ENCODE peak calls at places on chromosomes 2 and 18, in five cellular contexts. G is PC-3, H is pancreas, E is progenitor cell of endocrine pancreas, Y is lower lobe of right lung. V is an unnamed sample.
A peak's percentile ranks its signal among the peaks of the same experiment; 100 is the strongest.

GRCh38 chr2:47662547-47662946 is 120.4 kb upstream of the MSH6 start:
- DNase-seq in Y (no peak), G (no peak), H (no peak), E (no peak), V (no peak)

GRCh38 chr2:149098722-149099121 is 60.2 kb downstream of the LYPD6B start:
- DNase-seq in H (no peak), Y (no peak), E (no peak), G (peak; percentile 62), V (no peak)

GRCh38 chr18:50268022-50268747 is 1.9 kb upstream of the CFAP53 start:
- DNase-seq in G (no peak), Y (peak; percentile 92), E (peak; percentile 71), H (peak; percentile 88), V (peak; percentile 94)

GRCh38 chr2:120804446-120804845 is 68.8 kb downstream of the GLI2 start:
- DNase-seq in H (peak; percentile 25), G (no peak), E (no peak), Y (no peak), V (no peak)

GRCh38 chr18:39305756-39306155 is 1740.2 kb upstream of the CELF4 start:
- DNase-seq in G (no peak), H (no peak), E (no peak), Y (no peak), V (no peak)

GRCh38 chr2:36371070-36371962 is 15.7 kb downstream of the CRIM1 start:
- DNase-seq in G (peak; percentile 80), Y (no peak), E (no peak), H (no peak), V (no peak)

GRCh38 chr2:237743561-237744269 is 54.9 kb upstream of the RBM44 start:
- DNase-seq in H (no peak), Y (no peak), E (no peak), G (peak; percentile 84), V (no peak)

GRCh38 chr2:154698238-154698788 is at the start of gene KCNJ3:
- DNase-seq in Y (no peak), H (no peak), G (no peak), E (no peak), V (no peak)

GRCh38 chr2:28415010-28415409 is 22.4 kb downstream of the FOSL2 start:
- DNase-seq in H (no peak), Y (no peak), G (no peak), E (no peak), V (no peak)

GRCh38 chr2:233404227-233404626 is 49.9 kb downstream of the DGKD start:
- DNase-seq in E (no peak), H (no peak), G (peak; percentile 77), Y (no peak), V (peak; percentile 48)

GRCh38 chr18:45359275-45360009 is 255.8 kb upstream of the SLC14A2 start:
- DNase-seq in Y (peak; percentile 52), E (peak; percentile 36), H (peak; percentile 81), G (no peak), V (no peak)

GRCh38 chr18:79682896-79683625 is 3.5 kb downstream of the CTDP1 start:
- DNase-seq in Y (no peak), E (no peak), H (no peak), G (no peak), V (no peak)

DNA sequence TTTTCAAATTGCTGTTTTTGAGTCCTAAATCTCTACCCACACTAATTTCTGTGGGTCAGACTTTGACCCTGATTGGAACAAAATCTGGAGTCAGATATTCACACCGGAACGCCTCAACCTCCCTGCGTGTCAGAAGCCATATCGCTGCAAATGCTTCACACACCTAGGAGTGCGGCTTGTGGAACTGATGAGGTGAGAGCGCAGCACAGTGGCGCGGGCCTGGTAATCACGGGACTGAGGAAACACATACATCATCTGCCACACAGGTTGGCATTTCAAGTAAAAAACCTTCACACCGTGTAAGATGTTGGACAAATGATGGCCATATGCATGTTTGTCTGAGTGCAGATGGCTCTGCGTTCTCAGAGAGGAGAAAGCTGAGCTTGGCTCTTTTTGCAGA is 101.2 kb downstream of the MTX2 start:
- DNase-seq in Y (no peak), H (no peak), G (no peak), E (no peak), V (no peak)
- TF ChIP-seq CTCF in Y (no peak), H (no peak), G (no peak), E (no peak), V (no peak)

GRCh38 chr18:27778441-27778840 is 398.5 kb downstream of the CDH2 start:
- DNase-seq in H (no peak), E (no peak), G (peak; percentile 52), Y (no peak), V (no peak)
- TF ChIP-seq CTCF in H (no peak), E (peak; percentile 43), G (peak; percentile 73), Y (no peak), V (no peak)

DNA sequence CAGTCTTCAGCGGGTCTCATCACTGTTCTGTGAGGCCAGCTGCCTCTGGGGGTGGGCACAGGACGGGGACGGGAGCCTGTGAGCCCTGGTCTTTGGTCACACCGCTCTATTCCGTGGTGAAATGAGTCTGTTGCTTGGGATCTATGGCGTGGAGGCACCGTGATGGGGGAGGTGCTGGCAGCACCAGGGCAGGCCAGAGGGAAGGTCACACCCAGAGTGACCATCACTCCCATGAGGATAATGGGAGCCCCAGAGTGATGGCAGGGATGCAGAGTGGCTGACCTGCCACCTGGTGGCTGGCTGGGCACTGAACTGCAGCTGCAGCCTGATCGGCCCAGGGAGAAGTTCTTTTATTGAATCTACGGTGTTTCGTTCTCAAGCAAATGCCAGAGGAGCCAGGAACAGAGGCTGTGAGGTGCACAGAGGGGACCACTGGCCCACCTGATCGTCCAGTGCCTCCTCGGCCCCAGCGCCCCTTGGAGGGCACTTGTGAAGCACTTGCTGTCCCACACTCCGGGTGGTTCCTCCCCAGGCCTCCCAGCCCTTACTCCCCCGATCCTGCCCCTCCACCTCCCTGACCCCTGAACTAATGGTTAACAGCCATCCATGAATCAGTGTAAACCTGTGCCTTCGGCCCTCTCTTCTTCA is 17.9 kb downstream of the KCNIP3 start:
- DNase-seq in Y (no peak), E (peak; percentile 42), H (peak; percentile 81), G (peak; percentile 80), V (peak; percentile 66)
- TF ChIP-seq CTCF in Y (peak; percentile 62), E (peak; percentile 81), H (peak; percentile 53), G (peak; percentile 91), V (peak; percentile 64)

GRCh38 chr2:18560797-18561085 is 288 bp upstream of the RDH14 start:
- DNase-seq in E (no peak), Y (no peak), G (no peak), H (no peak), V (no peak)

GRCh38 chr2:18557121-18557520 is 3.3 kb downstream of the RDH14 start:
- DNase-seq in G (no peak), Y (no peak), E (no peak), H (no peak), V (no peak)

GRCh38 chr2:18559531-18559930 is 922 bp downstream of the RDH14 start:
- DNase-seq in Y (no peak), H (no peak), E (no peak), G (no peak), V (no peak)

GRCh38 chr2:18558458-18558857 is 2.0 kb downstream of the RDH14 start:
- DNase-seq in G (no peak), H (no peak), E (no peak), Y (no peak), V (no peak)

GRCh38 chr2:18559941-18560796 is at the start of gene RDH14:
- DNase-seq in G (peak; percentile 84), H (peak; percentile 96), Y (peak; percentile 94), E (peak; percentile 93), V (peak; percentile 93)
- TF ChIP-seq CTCF in G (no peak), H (no peak), Y (no peak), E (no peak), V (no peak)

GRCh38 chr2:177149155-177149503 is 63.5 kb upstream of the HNRNPA3 start:
- DNase-seq in E (no peak), Y (no peak), H (no peak), G (no peak), V (no peak)
- TF ChIP-seq CTCF in E (no peak), Y (no peak), H (no peak), G (peak; percentile 0), V (peak; percentile 26)

GRCh38 chr2:201965550-201965949 is 68.1 kb upstream of the FZD7 start:
- DNase-seq in E (no peak), Y (no peak), G (peak; percentile 28), H (no peak), V (no peak)
- TF ChIP-seq CTCF in E (no peak), Y (peak; percentile 8), G (peak; percentile 46), H (no peak), V (no peak)

GRCh38 chr2:173286153-173286809 is 68.4 kb upstream of the CDCA7 start:
- DNase-seq in G (peak; percentile 9), Y (no peak), H (no peak), E (no peak), V (no peak)
- TF ChIP-seq CTCF in G (peak; percentile 42), Y (no peak), H (no peak), E (no peak), V (no peak)

GRCh38 chr18:24016643-24017042 is 2.1 kb downstream of the TTC39C start:
- DNase-seq in G (peak; percentile 55), E (no peak), H (no peak), Y (no peak), V (no peak)
- TF ChIP-seq CTCF in G (peak; percentile 56), E (peak; percentile 40), H (peak; percentile 20), Y (peak; percentile 18), V (no peak)

GRCh38 chr2:234483568-234484251 is 13.2 kb downstream of the ARL4C start:
- DNase-seq in Y (peak; percentile 60), G (no peak), E (no peak), H (no peak), V (peak; percentile 11)
- TF ChIP-seq CTCF in Y (peak; percentile 38), G (peak; percentile 33), E (peak; percentile 33), H (no peak), V (peak; percentile 20)